ENCODE peak calls at places on chromosomes 4 and X, in five cellular contexts. K is neuronal stem cell, Z is stomach, Y is psoas muscle, V is A549. B is an unnamed sample. For H3K4me1, the result is how much of the 10 kb centered on the place peaks cover.

GRCh38 chr4:98864560-98864959 is 64.4 kb downstream of the EIF4E start:
- DNase-seq in K (no peak), Z (no peak), Y (no peak), V (no peak), B (no peak)

GRCh38 chr4:152729466-152729865 is 49.7 kb upstream of the TMEM154 start:
- DNase-seq in K (no peak), Z (no peak), Y (no peak), V (peak), B (no peak)

GRCh38 chrX:100654256-100654655 is 10.3 kb downstream of the SRPX2 start:
- DNase-seq in K (no peak), Z (no peak), Y (no peak), V (peak), B (no peak)

GRCh38 chrX:43108828-43109227 is 330.9 kb upstream of the PPP1R2C start:
- DNase-seq in K (no peak), Z (no peak), Y (no peak), V (no peak), B (no peak)

GRCh38 chrX:99461223-99461622 is 948.9 kb downstream of the PCDH19 start:
- DNase-seq in K (no peak), Z (no peak), Y (no peak), V (no peak), B (no peak)

GRCh38 chr4:53592686-53593641 is 1.7 kb upstream of the LNX1 start:
- DNase-seq in K (no peak), Z (peak), Y (peak), V (peak), B (no peak)

GRCh38 chrX:41824551-41824950 is 98.8 kb downstream of the CASK start:
- DNase-seq in K (no peak), Z (no peak), Y (no peak), V (peak), B (no peak)

GRCh38 chr4:178306565-178306964 is 864.3 kb upstream of the AGA start:
- DNase-seq in K (no peak), Z (no peak), Y (no peak), V (no peak), B (no peak)

GRCh38 chrX:147838465-147839131 is 73.1 kb upstream of the FMR1 start:
- DNase-seq in K (no peak), Z (no peak), Y (no peak), V (peak), B (no peak)

GRCh38 chrX:46758956-46759644 is at the start of gene SLC9A7:
- DNase-seq in K (peak), Z (peak), Y (peak), V (peak), B (peak)

GRCh38 chr4:185741795-185742194 is 70.2 kb downstream of the SORBS2 start:
- DNase-seq in K (no peak), Z (no peak), Y (no peak), V (no peak), B (no peak)
- H3K4me1 ChIP-seq in K (under half), Z (half or more), Y (under half), V (under half), B (under half)

GRCh38 chrX:142040906-142041305 is 137.2 kb downstream of the MAGEC1 start:
- DNase-seq in K (no peak), Z (no peak), Y (no peak), V (no peak), B (no peak)

DNA sequence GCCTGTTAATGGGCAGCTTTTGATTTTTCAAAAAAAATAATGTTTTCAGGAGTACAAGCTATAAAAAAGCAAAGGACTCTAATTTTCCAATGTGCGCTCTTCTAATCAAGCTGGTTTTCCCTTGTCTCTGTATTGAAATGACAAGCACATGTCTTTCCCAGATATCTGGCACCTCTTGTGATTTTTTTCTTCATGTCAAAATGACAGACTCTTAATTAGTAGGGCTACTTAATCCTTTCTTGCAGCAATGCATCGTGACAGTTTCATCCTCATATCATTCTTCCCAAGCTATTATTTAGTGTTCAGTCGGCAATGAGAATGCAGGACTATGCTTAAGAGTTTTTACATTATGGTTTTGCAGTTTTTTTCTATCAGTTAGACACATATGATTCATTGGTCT is 139.5 kb downstream of the MAGEC1 start:
- DNase-seq in K (no peak), Z (no peak), Y (no peak), V (no peak), B (no peak)
- H3K4me3 ChIP-seq in K (no peak), Z (no peak), Y (no peak), V (no peak), B (no peak)

GRCh38 chr4:38768968-38769394 is 13.8 kb downstream of the TLR10 start:
- DNase-seq in K (no peak), Z (no peak), Y (no peak), V (no peak), B (no peak)

GRCh38 chr4:38769441-38770210 is 13.2 kb downstream of the TLR10 start:
- DNase-seq in K (no peak), Z (no peak), Y (no peak), V (no peak), B (no peak)

GRCh38 chr4:38762560-38762959 is 20.2 kb downstream of the TLR10 start:
- DNase-seq in K (no peak), Z (no peak), Y (no peak), V (no peak), B (no peak)

GRCh38 chr4:38764292-38764691 is 18.5 kb downstream of the TLR10 start:
- DNase-seq in K (no peak), Z (no peak), Y (no peak), V (no peak), B (no peak)

DNA sequence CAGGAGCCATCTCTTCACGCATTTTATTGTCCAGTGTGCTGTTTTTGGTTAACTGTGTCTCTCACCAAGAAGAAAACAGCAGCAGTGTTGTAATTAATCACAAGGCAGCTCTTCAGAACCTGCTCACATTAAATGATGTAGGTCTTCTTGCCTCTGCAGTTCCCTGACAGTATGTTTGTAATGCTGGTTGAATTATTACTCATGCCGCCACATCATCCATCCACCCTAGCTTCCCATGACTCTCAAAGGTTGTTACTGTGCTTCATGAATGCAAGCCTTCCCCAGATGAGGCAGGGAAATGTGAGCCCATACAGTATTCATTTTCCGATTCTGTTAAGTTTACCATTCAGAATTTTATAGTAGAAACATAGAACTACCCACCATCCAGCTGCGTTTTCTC is 17.4 kb downstream of the TLR10 start:
- DNase-seq in K (no peak), Z (no peak), Y (no peak), V (no peak), B (no peak)
- H3K4me1 ChIP-seq in K (under half), Z (under half), Y (under half), V (under half), B (under half)

DNA sequence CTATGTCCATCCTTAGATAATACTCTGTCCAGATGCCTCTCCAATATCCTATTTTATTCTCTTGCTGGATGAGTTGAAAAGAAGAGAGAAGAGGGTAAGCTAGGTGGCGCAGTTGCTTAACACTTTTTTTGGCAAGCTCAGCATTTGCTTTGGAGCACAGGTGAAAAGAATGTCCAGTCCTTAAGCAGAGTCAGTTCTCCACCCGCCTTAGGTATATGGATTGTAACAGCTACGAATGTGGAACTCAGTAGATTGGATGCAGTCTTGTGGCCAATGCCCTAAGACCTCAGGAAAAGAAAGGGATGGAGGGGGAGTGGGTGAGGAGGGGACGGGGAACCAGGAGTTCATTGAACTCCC is 208.4 kb downstream of the NWD2 start:
- DNase-seq in K (peak), Z (peak), Y (no peak), V (peak), B (peak)
- H3K4me3 ChIP-seq in K (no peak), Z (peak), Y (peak), V (peak), B (no peak)

DNA sequence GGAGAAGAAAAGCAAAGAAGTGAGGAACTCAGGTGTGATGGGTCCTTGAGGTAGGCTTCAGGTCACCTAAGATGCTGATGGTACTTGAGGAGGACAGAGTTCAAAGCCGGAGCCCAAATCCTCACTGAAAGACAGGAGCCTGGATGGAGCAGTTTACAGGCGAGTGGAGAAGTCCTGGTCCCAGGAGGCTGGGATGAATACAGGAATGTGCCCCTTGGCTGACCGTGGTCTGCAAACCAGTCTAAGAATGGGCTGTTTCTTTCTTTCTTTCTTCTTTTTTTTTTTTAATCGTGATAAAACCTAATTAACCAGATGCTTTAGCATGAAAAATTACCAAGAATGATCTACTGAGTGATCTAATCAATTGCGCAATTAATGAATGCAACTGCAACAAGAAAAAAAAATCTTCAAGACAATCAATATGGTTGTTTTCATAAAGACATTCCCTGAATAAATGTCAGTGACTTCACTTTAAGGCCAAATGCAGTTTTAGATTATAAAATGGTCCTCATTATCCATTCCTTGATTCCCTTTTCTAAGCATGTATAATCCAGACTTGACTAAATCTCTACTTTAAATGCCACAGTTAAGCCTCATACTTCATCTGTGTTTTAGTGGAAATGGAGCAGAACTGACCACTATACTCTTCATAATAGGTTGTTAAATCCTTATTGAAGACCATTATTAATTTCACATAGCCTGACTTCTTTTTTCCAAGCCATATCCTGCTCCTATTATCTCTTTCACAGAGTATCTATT is 51.5 kb upstream of the SETD7 start:
- DNase-seq in K (no peak), Z (no peak), Y (no peak), V (no peak), B (no peak)
- H3K4me1 ChIP-seq in K (under half), Z (under half), Y (under half), V (half or more), B (under half)

DNA sequence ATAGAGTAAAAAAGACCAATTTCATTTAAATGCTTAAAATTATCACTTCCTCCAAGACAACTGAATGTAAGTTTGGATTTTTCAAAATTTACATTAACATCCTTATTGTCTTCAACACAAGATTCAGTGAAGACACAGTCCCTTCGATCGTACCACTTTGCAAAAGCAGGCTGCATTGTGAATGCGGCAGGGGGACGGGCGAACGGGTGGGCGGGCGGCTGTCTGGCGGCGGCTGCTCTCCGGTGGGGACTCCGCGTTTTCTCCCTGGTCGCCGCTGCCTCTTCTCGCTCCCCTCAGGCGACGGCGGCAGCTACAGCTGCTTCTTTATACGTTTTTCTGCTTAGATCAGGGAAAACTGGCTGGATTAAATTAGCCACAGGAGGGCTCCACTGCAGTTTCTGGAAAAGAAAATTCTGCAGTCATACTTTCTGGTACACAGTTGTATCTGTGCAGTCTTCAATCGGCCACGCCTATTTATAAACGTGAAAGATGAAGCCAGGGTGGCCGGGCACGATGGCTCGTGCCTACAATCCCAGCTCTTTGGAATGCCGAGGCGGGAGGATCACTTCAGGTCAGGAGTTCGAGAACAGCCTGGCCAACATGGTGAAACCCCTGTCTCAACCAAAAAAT is 33.9 kb upstream of the HPF1 start:
- DNase-seq in K (peak), Z (no peak), Y (peak), V (peak), B (peak)
- H3K4me3 ChIP-seq in K (no peak), Z (peak), Y (peak), V (peak), B (peak)

DNA sequence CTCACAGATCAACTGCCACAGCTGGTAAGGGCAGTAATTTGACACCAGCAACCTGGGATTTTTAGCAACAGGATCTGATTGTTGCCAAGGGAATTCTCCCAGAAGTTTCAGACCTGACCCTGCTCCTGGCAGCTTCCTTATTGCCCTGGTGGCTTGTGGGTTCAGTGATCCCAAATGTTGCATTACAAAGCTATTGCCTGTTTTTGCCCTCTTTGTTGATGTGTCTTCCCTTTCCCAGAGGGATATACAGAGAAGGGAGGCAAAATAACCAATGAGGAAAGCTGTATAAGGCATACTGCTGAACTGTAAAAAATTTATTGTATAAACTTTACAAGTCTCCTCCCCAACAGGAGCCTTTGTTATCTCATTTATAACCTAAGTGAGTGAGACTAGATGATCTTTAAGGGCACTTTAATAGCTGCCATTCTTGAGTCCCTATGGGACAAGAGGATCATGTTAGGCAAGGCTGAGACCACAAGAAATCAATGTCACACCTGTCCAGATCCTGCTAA is 22.2 kb downstream of the VSIG4 start:
- DNase-seq in K (no peak), Z (no peak), Y (no peak), V (no peak), B (no peak)
- H3K4me1 ChIP-seq in K (under half), Z (under half), Y (under half), V (under half), B (under half)